ENCODE peak calls at places on chromosomes 2 and 18, in five cellular contexts. W, F, A, P and E are unnamed samples.

GRCh38 chr2:240236217-240237111 is 96.0 kb upstream of the OTOS start:
- DNase-seq in W (no peak), F (no peak), A (peak; percentile 55), P (no peak), E (no peak)

GRCh38 chr2:208984376-208985100 is 439.3 kb upstream of the MAP2 start:
- DNase-seq in W (no peak), F (peak; percentile 1), A (no peak), P (no peak), E (peak; percentile 59)

GRCh38 chr18:58313491-58314032 is 269.5 kb downstream of the NEDD4L start:
- DNase-seq in W (no peak), F (peak; percentile 59), A (no peak), P (no peak), E (no peak)

GRCh38 chr2:89829828-89830227 is 1138.4 kb downstream of the RPIA start:
- DNase-seq in W (no peak), F (no peak), A (no peak), P (no peak), E (no peak)

GRCh38 chr2:223019987-223020717 is 31.8 kb upstream of the KCNE4 start:
- DNase-seq in W (no peak), F (no peak), A (no peak), P (no peak), E (no peak)

GRCh38 chr18:48600746-48601090 is 61.9 kb downstream of the CTIF start:
- DNase-seq in W (no peak), F (no peak), A (no peak), P (no peak), E (no peak)

GRCh38 chr18:44716697-44717163 is 36.0 kb downstream of the SETBP1 start:
- DNase-seq in W (no peak), F (no peak), A (no peak), P (no peak), E (no peak)

GRCh38 chr2:43193996-43194869 is 32.2 kb downstream of the ZFP36L2 start:
- DNase-seq in W (no peak), F (no peak), A (no peak), P (no peak), E (no peak)

GRCh38 chr2:157929871-157930667 is 53.9 kb upstream of the ACVR1 start:
- DNase-seq in W (no peak), F (no peak), A (no peak), P (no peak), E (no peak)

GRCh38 chr2:47429795-47430194 is 26.8 kb downstream of the MSH2 start:
- DNase-seq in W (no peak), F (peak; percentile 82), A (no peak), P (no peak), E (peak; percentile 45)

GRCh38 chr2:172052000-172052983 is 33.0 kb upstream of the DLX1 start:
- DNase-seq in W (no peak), F (no peak), A (peak; percentile 28), P (no peak), E (no peak)

GRCh38 chr18:77177009-77177408 is 44.4 kb upstream of the MBP start:
- DNase-seq in W (no peak), F (peak; percentile 60), A (no peak), P (no peak), E (no peak)

GRCh38 chr2:86464654-86465053 is 23.5 kb downstream of the KDM3A start:
- DNase-seq in W (no peak), F (no peak), A (no peak), P (no peak), E (no peak)

GRCh38 chr18:48831113-48831759 is 119.5 kb downstream of the SMAD7 start:
- DNase-seq in W (no peak), F (no peak), A (no peak), P (no peak), E (no peak)

GRCh38 chr2:157194097-157194688 is 63.3 kb upstream of the GALNT5 start:
- DNase-seq in W (peak; percentile 47), F (peak; percentile 79), A (peak; percentile 12), P (peak; percentile 63), E (no peak)

GRCh38 chr2:104944495-104944894 is 90.6 kb downstream of the POU3F3 start:
- DNase-seq in W (peak; percentile 16), F (peak; percentile 70), A (peak; percentile 35), P (peak; percentile 71), E (no peak)

GRCh38 chr2:238053195-238053776 is 7.5 kb upstream of the SCLY start:
- DNase-seq in W (no peak), F (peak; percentile 12), A (no peak), P (no peak), E (no peak)

GRCh38 chr2:66547887-66548286 is 113.0 kb downstream of the MEIS1 start:
- DNase-seq in W (no peak), F (no peak), A (no peak), P (no peak), E (no peak)

GRCh38 chr18:63700501-63700900 is 2.3 kb upstream of the SERPINB11 start:
- DNase-seq in W (no peak), F (no peak), A (no peak), P (no peak), E (no peak)

GRCh38 chr18:63705401-63705800 is 2.6 kb downstream of the SERPINB11 start:
- DNase-seq in W (no peak), F (no peak), A (no peak), P (no peak), E (no peak)

GRCh38 chr18:63702660-63703059 is at the start of gene SERPINB11:
- DNase-seq in W (no peak), F (no peak), A (no peak), P (no peak), E (no peak)

GRCh38 chr18:63697261-63697660 is 5.5 kb upstream of the SERPINB11 start:
- DNase-seq in W (no peak), F (peak; percentile 25), A (no peak), P (no peak), E (no peak)

GRCh38 chr18:63701952-63702351 is 808 bp upstream of the SERPINB11 start:
- DNase-seq in W (no peak), F (no peak), A (no peak), P (no peak), E (no peak)
- H3K9me2 ChIP-seq in W (no peaks in the 10 kb centered on the region), F (no peaks in the 10 kb centered on the region), A (no peaks in the 10 kb centered on the region), P (peaks cover 3% of the 10 kb centered on the region), E (no peaks in the 10 kb centered on the region)

GRCh38 chr18:30280861-30281470 is 761.6 kb downstream of the DSC3 start:
- DNase-seq in W (peak; percentile 23), F (peak; percentile 89), A (peak; percentile 1), P (peak; percentile 84), E (no peak)
- H3K9me2 ChIP-seq in W (no peaks in the 10 kb centered on the region), F (no peaks in the 10 kb centered on the region), A (no peaks in the 10 kb centered on the region), P (no peaks in the 10 kb centered on the region), E (no peaks in the 10 kb centered on the region)

GRCh38 chr2:19881221-19881620 is 20.6 kb downstream of the TTC32 start:
- DNase-seq in W (no peak), F (no peak), A (no peak), P (no peak), E (no peak)
- H3K9me2 ChIP-seq in W (no peaks in the 10 kb centered on the region), F (no peaks in the 10 kb centered on the region), A (no peaks in the 10 kb centered on the region), P (peaks cover 20% of the 10 kb centered on the region), E (no peaks in the 10 kb centered on the region)

DNA sequence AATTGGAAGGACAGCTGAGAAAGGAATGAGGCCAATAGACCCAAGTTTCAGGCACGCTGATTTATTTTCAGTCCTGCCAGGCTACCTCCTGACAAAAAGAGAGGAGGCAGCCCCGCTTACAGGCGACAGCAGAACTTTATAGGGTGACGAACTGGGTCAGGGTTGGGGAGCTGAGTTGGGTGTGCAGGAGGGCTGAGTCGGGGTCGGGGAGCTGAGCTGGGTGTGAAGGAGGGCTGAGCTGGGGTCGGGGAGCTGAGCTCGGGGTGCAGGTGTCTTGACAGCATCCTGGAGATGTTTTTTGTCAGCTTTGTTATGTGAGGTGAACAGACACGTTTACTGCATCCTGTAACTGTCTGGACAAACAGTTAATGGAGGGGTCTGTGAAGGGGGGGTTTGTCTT is 342.2 kb downstream of the ADCYAP1 start:
- DNase-seq in W (no peak), F (no peak), A (no peak), P (no peak), E (no peak)
- H3K9me2 ChIP-seq in W (no peaks in the 10 kb centered on the region), F (no peaks in the 10 kb centered on the region), A (no peaks in the 10 kb centered on the region), P (no peaks in the 10 kb centered on the region), E (no peaks in the 10 kb centered on the region)

GRCh38 chr18:75581336-75582121 is 154.0 kb upstream of the SMIM21 start:
- DNase-seq in W (no peak), F (no peak), A (no peak), P (peak; percentile 4), E (no peak)

GRCh38 chr18:75582940-75583339 is 155.4 kb upstream of the SMIM21 start:
- DNase-seq in W (no peak), F (no peak), A (no peak), P (no peak), E (no peak)

GRCh38 chr18:75588412-75588811 is 160.9 kb upstream of the SMIM21 start:
- DNase-seq in W (no peak), F (no peak), A (no peak), P (no peak), E (no peak)

GRCh38 chr18:75582406-75582821 is 154.9 kb upstream of the SMIM21 start:
- DNase-seq in W (no peak), F (no peak), A (no peak), P (no peak), E (no peak)

GRCh38 chr18:75586576-75586975 is 159.1 kb upstream of the SMIM21 start:
- DNase-seq in W (no peak), F (no peak), A (no peak), P (no peak), E (no peak)
- H3K9me2 ChIP-seq in W (no peaks in the 10 kb centered on the region), F (no peaks in the 10 kb centered on the region), A (no peaks in the 10 kb centered on the region), P (no peaks in the 10 kb centered on the region), E (no peaks in the 10 kb centered on the region)